ENCODE peak calls at places on chromosomes 13 and 19, in seven cellular contexts. F, K, I, X, Q, N and W are unnamed samples.

GRCh38 chr19:50649433-50650391 is at the start of gene C19orf81:
- DNase-seq in F (no peak), K (no peak), I (no peak), X (no peak), Q (no peak), N (no peak), W (no peak)

GRCh38 chr13:91531646-91532045 is 133.2 kb downstream of the GPC5 start:
- DNase-seq in F (no peak), K (no peak), I (no peak), X (no peak), Q (no peak), N (no peak), W (no peak)

GRCh38 chr13:76790519-76791289 is 95.5 kb downstream of the KCTD12 start:
- DNase-seq in F (no peak), K (peak), I (no peak), X (no peak), Q (no peak), N (no peak), W (no peak)

GRCh38 chr13:26406791-26407190 is 150.7 kb upstream of the WASF3 start:
- DNase-seq in F (no peak), K (no peak), I (no peak), X (no peak), Q (no peak), N (no peak), W (no peak)

GRCh38 chr13:50512602-50513527 is 330.6 kb downstream of the DLEU7 start:
- DNase-seq in F (peak), K (peak), I (peak), X (peak), Q (peak), N (no peak), W (no peak)

GRCh38 chr19:46349311-46349993 is 2.6 kb downstream of the PPP5C start:
- DNase-seq in F (no peak), K (no peak), I (no peak), X (no peak), Q (no peak), N (no peak), W (no peak)

GRCh38 chr19:47598407-47599349 is 10.3 kb upstream of the BICRA start:
- DNase-seq in F (peak), K (peak), I (peak), X (peak), Q (no peak), N (peak), W (peak)

GRCh38 chr13:114167445-114167844 is 11.6 kb upstream of the CFAP97D2 start:
- DNase-seq in F (no peak), K (no peak), I (no peak), X (no peak), Q (no peak), N (no peak), W (no peak)

GRCh38 chr13:114108141-114108761 is 24.2 kb downstream of the RASA3 start:
- DNase-seq in F (no peak), K (no peak), I (peak), X (no peak), Q (no peak), N (no peak), W (no peak)

GRCh38 chr19:56667311-56667870 is 4.2 kb downstream of the ZNF835 start:
- DNase-seq in F (no peak), K (no peak), I (no peak), X (no peak), Q (no peak), N (no peak), W (no peak)

GRCh38 chr19:46944123-46944718 is 75.4 kb upstream of the NPAS1 start:
- DNase-seq in F (no peak), K (no peak), I (no peak), X (no peak), Q (no peak), N (no peak), W (no peak)

GRCh38 chr13:42369071-42369795 is 97.3 kb downstream of the AKAP11 start:
- DNase-seq in F (no peak), K (no peak), I (no peak), X (no peak), Q (no peak), N (no peak), W (no peak)

GRCh38 chr13:98782654-98783053 is 30.2 kb upstream of the SLC15A1 start:
- DNase-seq in F (no peak), K (no peak), I (no peak), X (no peak), Q (no peak), N (no peak), W (no peak)

GRCh38 chr13:110758195-110758594 is 44.7 kb downstream of the ING1 start:
- DNase-seq in F (no peak), K (peak), I (no peak), X (no peak), Q (no peak), N (no peak), W (no peak)

GRCh38 chr13:110301606-110302131 is 5.3 kb downstream of the COL4A1 start:
- DNase-seq in F (no peak), K (no peak), I (no peak), X (no peak), Q (no peak), N (no peak), W (no peak)

GRCh38 chr19:55640043-55640576 is 692 bp upstream of the ZNF580 start:
- DNase-seq in F (peak), K (peak), I (peak), X (no peak), Q (no peak), N (no peak), W (no peak)

GRCh38 chr13:30869491-30869890 is 36.6 kb upstream of the MEDAG start:
- DNase-seq in F (no peak), K (peak), I (no peak), X (no peak), Q (no peak), N (no peak), W (no peak)

GRCh38 chr19:2041686-2042484 is 9.2 kb downstream of the MKNK2 start:
- DNase-seq in F (peak), K (peak), I (peak), X (peak), Q (peak), N (no peak), W (peak)

GRCh38 chr19:44653977-44654784 is 10.5 kb downstream of the PVR start:
- DNase-seq in F (peak), K (peak), I (peak), X (peak), Q (peak), N (no peak), W (no peak)

GRCh38 chr19:19134687-19135158 is 3.6 kb downstream of the TMEM161A start:
- DNase-seq in F (peak), K (no peak), I (no peak), X (no peak), Q (no peak), N (no peak), W (no peak)

GRCh38 chr13:60838581-60838980 is 441.6 kb downstream of the TDRD3 start:
- DNase-seq in F (no peak), K (no peak), I (no peak), X (no peak), Q (no peak), N (no peak), W (no peak)

GRCh38 chr13:106755542-106755941 is 187.6 kb upstream of the ARGLU1 start:
- DNase-seq in F (no peak), K (no peak), I (no peak), X (no peak), Q (no peak), N (no peak), W (no peak)

GRCh38 chr13:92187378-92187989 is 789.1 kb downstream of the GPC5 start:
- DNase-seq in F (no peak), K (peak), I (no peak), X (no peak), Q (peak), N (peak), W (no peak)

GRCh38 chr13:44436589-44437337 is 63.1 kb downstream of the SERP2 start:
- DNase-seq in F (peak), K (peak), I (peak), X (peak), Q (no peak), N (peak), W (peak)

GRCh38 chr19:11164879-11165406 is 9.4 kb upstream of the SPC24 start:
- DNase-seq in F (peak), K (peak), I (peak), X (no peak), Q (no peak), N (no peak), W (peak)
- TF ChIP-seq POLR2AphosphoS5 in F (peak), K (no peak), I (no peak), X (peak), Q (no peak), N (no peak), W (peak)

GRCh38 chr19:21463449-21464105 is 41.8 kb upstream of the ZNF429 start:
- DNase-seq in F (peak), K (no peak), I (peak), X (peak), Q (no peak), N (peak), W (no peak)
- TF ChIP-seq POLR2AphosphoS5 in F (no peak), K (no peak), I (no peak), X (no peak), Q (no peak), N (peak), W (no peak)

DNA sequence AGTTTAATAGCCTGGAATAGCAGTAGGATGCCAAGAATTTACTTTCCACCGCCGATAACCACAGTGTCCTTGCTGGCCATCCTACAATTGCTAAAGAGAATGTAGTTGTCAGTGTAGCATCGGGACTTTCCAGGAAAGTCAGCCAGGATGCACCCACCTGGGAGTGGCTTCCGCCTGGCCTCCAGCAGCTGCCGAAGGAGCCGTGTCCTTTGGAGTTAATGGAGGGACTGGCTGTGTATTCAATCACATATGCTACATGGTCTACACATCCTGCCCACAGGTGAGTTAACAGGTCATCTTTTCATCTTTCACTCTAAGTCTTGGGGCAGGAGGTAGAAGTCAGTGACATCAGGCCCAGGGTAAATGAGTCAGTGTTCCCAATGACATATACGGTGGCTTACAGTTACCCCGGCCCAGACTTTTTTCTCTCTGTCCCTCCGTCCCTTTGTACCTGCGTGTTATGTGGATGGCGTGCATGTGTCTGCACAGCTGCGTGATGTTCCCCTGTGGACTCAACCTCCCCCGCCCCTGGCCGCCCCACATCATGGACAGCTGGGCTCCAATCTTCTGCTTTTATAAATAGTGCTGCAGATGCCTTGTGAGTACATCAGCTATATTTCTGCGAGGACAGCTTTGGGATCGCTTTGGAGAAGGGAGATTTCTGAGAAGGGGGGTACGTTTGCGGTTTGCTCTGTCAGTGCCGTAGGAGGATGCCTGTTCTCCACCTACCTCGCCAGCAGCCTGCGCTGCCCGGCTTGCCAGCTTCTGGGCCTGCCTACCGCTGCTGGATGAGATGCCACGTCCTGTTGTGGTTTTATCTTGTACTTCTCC is 63.1 kb downstream of the ATP11A start:
- DNase-seq in F (no peak), K (no peak), I (no peak), X (no peak), Q (no peak), N (no peak), W (no peak)
- TF ChIP-seq POLR2AphosphoS5 in F (no peak), K (no peak), I (no peak), X (no peak), Q (no peak), N (no peak), W (no peak)

GRCh38 chr19:27767234-27767633 is 1445.7 kb downstream of the UQCRFS1 start:
- DNase-seq in F (no peak), K (no peak), I (no peak), X (no peak), Q (no peak), N (no peak), W (peak)

GRCh38 chr19:27765912-27766725 is 1446.8 kb downstream of the UQCRFS1 start:
- DNase-seq in F (no peak), K (no peak), I (no peak), X (no peak), Q (no peak), N (no peak), W (peak)

GRCh38 chr19:27772059-27772458 is 1440.9 kb downstream of the UQCRFS1 start:
- DNase-seq in F (no peak), K (no peak), I (no peak), X (no peak), Q (no peak), N (no peak), W (peak)

GRCh38 chr19:27773318-27774094 is 1439.4 kb downstream of the UQCRFS1 start:
- DNase-seq in F (no peak), K (no peak), I (no peak), X (no peak), Q (no peak), N (no peak), W (no peak)

DNA sequence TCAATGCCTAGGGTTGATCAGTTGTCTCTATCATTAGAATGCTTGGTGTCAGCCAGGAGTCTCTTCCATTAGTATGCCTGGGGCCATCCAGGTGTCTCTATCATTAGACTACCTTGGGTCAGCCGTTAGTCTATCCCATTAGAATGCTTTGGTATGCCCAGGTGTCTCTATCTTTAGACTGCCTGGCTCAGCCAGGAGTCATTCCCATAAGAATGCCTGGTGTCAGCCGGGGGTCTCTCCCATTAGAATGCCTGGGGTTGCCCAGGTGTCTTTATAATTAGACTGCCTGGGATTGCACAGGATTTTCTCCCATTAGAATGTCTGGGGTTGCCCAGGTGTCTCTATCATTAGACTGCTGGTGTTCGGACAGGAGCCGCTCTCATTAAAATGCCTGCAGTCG is 1442.9 kb downstream of the UQCRFS1 start:
- DNase-seq in F (no peak), K (no peak), I (no peak), X (no peak), Q (no peak), N (no peak), W (no peak)
- TF ChIP-seq POLR2AphosphoS5 in F (no peak), K (no peak), I (no peak), X (no peak), Q (no peak), N (no peak), W (no peak)

GRCh38 chr13:40665754-40666057 is 735 bp downstream of the FOXO1 start:
- DNase-seq in F (no peak), K (no peak), I (no peak), X (no peak), Q (peak), N (no peak), W (no peak)

GRCh38 chr13:40662866-40663265 is 3.6 kb downstream of the FOXO1 start:
- DNase-seq in F (no peak), K (peak), I (no peak), X (no peak), Q (peak), N (no peak), W (no peak)

GRCh38 chr13:40666058-40666904 is at the start of gene FOXO1:
- DNase-seq in F (peak), K (peak), I (peak), X (peak), Q (peak), N (no peak), W (peak)

GRCh38 chr13:40665061-40665753 is 1.2 kb downstream of the FOXO1 start:
- DNase-seq in F (peak), K (no peak), I (peak), X (peak), Q (peak), N (no peak), W (no peak)

GRCh38 chr13:40664100-40665060 is 2.1 kb downstream of the FOXO1 start:
- DNase-seq in F (peak), K (peak), I (peak), X (peak), Q (peak), N (no peak), W (peak)
- TF ChIP-seq POLR2AphosphoS5 in F (peak), K (peak), I (peak), X (no peak), Q (no peak), N (no peak), W (no peak)

DNA sequence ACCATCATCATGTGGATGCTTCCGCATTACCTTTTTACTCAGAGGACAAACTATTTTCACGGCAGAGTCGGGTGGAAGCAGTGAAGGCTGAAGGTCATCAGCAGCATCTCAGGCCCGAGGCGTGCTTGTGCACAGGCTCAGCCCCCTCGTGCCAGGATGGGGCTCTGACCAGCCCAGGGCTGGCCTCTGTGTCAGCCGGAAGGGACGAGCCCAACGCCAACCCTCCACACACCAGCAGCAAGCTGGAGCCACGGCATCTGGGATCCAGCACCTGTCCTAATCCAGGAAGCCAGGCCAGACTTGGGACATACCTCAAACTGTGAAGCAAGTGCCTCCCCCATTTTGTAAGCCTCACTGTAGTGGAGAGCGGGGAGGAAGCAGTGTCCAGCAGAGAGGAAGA is 11.1 kb downstream of the MICOS13 start:
- DNase-seq in F (no peak), K (no peak), I (no peak), X (no peak), Q (no peak), N (no peak), W (no peak)
- TF ChIP-seq POLR2AphosphoS5 in F (no peak), K (no peak), I (no peak), X (no peak), Q (no peak), N (no peak), W (no peak)

DNA sequence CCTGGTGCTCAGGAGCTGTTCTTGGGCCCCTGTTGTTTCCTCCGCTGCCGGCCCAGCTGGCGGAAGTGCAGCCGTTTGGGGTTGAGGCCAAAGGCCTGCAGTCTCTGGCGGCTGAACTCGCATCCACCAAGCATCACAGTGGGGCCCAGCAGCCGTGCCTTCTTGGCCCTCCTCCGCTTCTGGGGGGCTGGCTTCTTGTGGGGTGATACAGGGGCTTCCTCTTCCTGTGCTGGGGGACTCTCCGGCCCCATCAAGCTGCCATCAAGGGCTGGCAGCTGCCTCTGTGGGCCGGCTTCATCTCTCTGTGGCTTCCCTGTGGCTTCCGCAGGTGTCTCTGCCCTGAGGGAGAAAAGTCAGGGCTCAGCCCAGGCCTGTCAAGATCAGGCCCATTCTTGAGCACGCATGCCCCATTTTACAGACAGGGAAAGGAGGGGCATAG is 10.3 kb downstream of the ATG4D start:
- DNase-seq in F (peak), K (no peak), I (peak), X (peak), Q (peak), N (no peak), W (no peak)
- TF ChIP-seq POLR2AphosphoS5 in F (no peak), K (no peak), I (no peak), X (no peak), Q (no peak), N (no peak), W (no peak)